ENCODE peak calls at places on chromosomes 13 and 19, in ten cellular contexts. G is GM23338, F is AG04450, L is DND-41, B is Peyer's patch, M is HCT116, W is ascending aorta, H is H9, X is spleen, U is tibial nerve. O is an unnamed sample. For H3K27me3, the result is how much of the 10 kb centered on the place peaks cover.

GRCh38 chr19:55519461-55520311 is 17.2 kb downstream of the SBK2 start:
- DNase-seq in L (no peak), F (peak), M (no peak), X (no peak), B (no peak), U (no peak), H (no peak), G (no peak), W (no peak), O (no peak)

GRCh38 chr13:79352107-79352506 is 53.9 kb downstream of the RBM26 start:
- DNase-seq in B (no peak), X (no peak), M (no peak), F (no peak), U (no peak), H (no peak), L (no peak), G (no peak), W (no peak), O (no peak)

GRCh38 chr13:97068964-97069815 is 74.9 kb upstream of the OXGR1 start:
- DNase-seq in L (no peak), G (no peak), U (no peak), F (no peak), X (no peak), H (no peak), B (no peak), M (no peak), W (no peak), O (no peak)

GRCh38 chr19:39588066-39588465 is 14.3 kb upstream of the LGALS13 start:
- DNase-seq in H (no peak), U (no peak), X (no peak), B (no peak), F (no peak), L (no peak), W (no peak), M (no peak), G (no peak), O (no peak)

GRCh38 chr19:16338470-16339360 is 14.1 kb downstream of the KLF2 start:
- DNase-seq in W (peak), F (peak), M (peak), U (no peak), L (peak), B (peak), H (no peak), X (peak), G (peak), O (peak)

GRCh38 chr19:15323496-15324235 is 8.7 kb downstream of the BRD4 start:
- DNase-seq in G (no peak), L (no peak), M (no peak), F (no peak), U (no peak), X (peak), H (no peak), W (no peak), B (no peak), O (no peak)

GRCh38 chr19:18306209-18306902 is 16.5 kb downstream of the LSM4 start:
- DNase-seq in G (no peak), B (no peak), U (no peak), W (no peak), M (no peak), L (no peak), F (no peak), H (no peak), X (no peak), O (no peak)

GRCh38 chr13:39684531-39685137 is 29.2 kb downstream of the COG6 start:
- DNase-seq in X (no peak), B (no peak), F (no peak), U (no peak), M (peak), W (no peak), H (no peak), G (peak), L (no peak), O (no peak)

GRCh38 chr13:44848956-44849748 is 140.1 kb downstream of the NUFIP1 start:
- DNase-seq in F (no peak), U (no peak), W (no peak), L (no peak), M (no peak), G (peak), H (no peak), X (no peak), B (no peak), O (no peak)

GRCh38 chr13:30477346-30478235 is 11.9 kb upstream of the HMGB1 start:
- DNase-seq in M (no peak), G (peak), L (no peak), X (no peak), U (no peak), B (no peak), W (no peak), H (peak), F (no peak), O (no peak)

GRCh38 chr19:37902668-37903067 is 3.7 kb downstream of the WDR87 start:
- DNase-seq in L (peak), G (peak), B (peak), W (no peak), X (peak), F (peak), H (peak), U (peak), M (peak), O (peak)

GRCh38 chr19:30896551-30896950 is 452.7 kb downstream of the TSHZ3 start:
- DNase-seq in X (no peak), B (no peak), M (no peak), U (no peak), G (peak), L (no peak), F (no peak), H (peak), W (no peak), O (no peak)

GRCh38 chr13:28037399-28037798 is 48.9 kb upstream of the URAD start:
- DNase-seq in M (peak), W (no peak), U (no peak), X (no peak), G (no peak), F (no peak), B (no peak), H (no peak), L (peak), O (no peak)

GRCh38 chr13:81773263-81773662 is 1432.3 kb upstream of the SPRY2 start:
- DNase-seq in F (no peak), W (no peak), L (no peak), U (no peak), M (no peak), G (no peak), H (no peak), X (no peak), B (no peak), O (no peak)

GRCh38 chr13:113350065-113350937 is 13.6 kb downstream of the GRTP1 start:
- DNase-seq in W (no peak), M (no peak), L (no peak), X (peak), B (no peak), U (no peak), G (no peak), F (no peak), H (peak), O (no peak)

GRCh38 chr19:54254195-54254906 is 2.7 kb downstream of the LILRB5 start:
- DNase-seq in W (no peak), B (peak), L (no peak), X (no peak), M (no peak), F (no peak), H (peak), G (peak), U (no peak), O (no peak)

GRCh38 chr13:41054212-41054877 is 7.0 kb upstream of the WBP4 start:
- DNase-seq in X (no peak), F (no peak), L (peak), U (no peak), W (no peak), B (peak), M (no peak), G (peak), H (no peak), O (no peak)

GRCh38 chr13:36084131-36084530 is 47.1 kb downstream of the DCLK1 start:
- DNase-seq in B (no peak), G (no peak), X (no peak), U (no peak), F (no peak), L (no peak), M (no peak), W (no peak), H (no peak), O (no peak)

GRCh38 chr13:30722361-30722760 is 13.0 kb upstream of the ALOX5AP start:
- DNase-seq in L (no peak), B (no peak), M (no peak), F (no peak), H (no peak), U (no peak), X (no peak), W (no peak), G (no peak), O (no peak)

GRCh38 chr19:12792853-12793289 is 1.6 kb downstream of the JUNB start:
- DNase-seq in H (no peak), G (no peak), U (no peak), X (no peak), W (no peak), F (no peak), L (no peak), M (no peak), B (no peak), O (no peak)

GRCh38 chr13:94205896-94206295 is 273.6 kb downstream of the DCT start:
- DNase-seq in W (no peak), G (no peak), F (no peak), L (no peak), H (no peak), B (no peak), M (no peak), X (no peak), U (no peak), O (no peak)

GRCh38 chr13:43357435-43358065 is 334.2 kb downstream of the DNAJC15 start:
- DNase-seq in W (no peak), H (no peak), F (no peak), L (no peak), U (no peak), B (no peak), M (no peak), X (peak), G (no peak), O (no peak)

GRCh38 chr13:113401452-113402415 is 37.8 kb upstream of the GRTP1 start:
- DNase-seq in H (peak), L (no peak), F (no peak), M (no peak), U (no peak), X (no peak), W (no peak), B (no peak), G (no peak), O (peak)

GRCh38 chr13:44768775-44769578 is 192.8 kb upstream of the TSC22D1 start:
- DNase-seq in M (no peak), H (no peak), G (no peak), U (no peak), L (no peak), B (peak), X (no peak), W (no peak), F (no peak), O (no peak)

GRCh38 chr13:102598061-102598460 is 1.3 kb downstream of the TPP2 start:
- DNase-seq in F (no peak), U (no peak), G (no peak), B (no peak), H (no peak), L (no peak), W (no peak), M (no peak), X (no peak), O (no peak)

GRCh38 chr13:66353664-66354063 is 876.5 kb downstream of the PCDH9 start:
- DNase-seq in U (no peak), M (no peak), F (no peak), G (no peak), H (no peak), L (no peak), W (no peak), X (no peak), B (no peak), O (no peak)

GRCh38 chr13:71758823-71759222 is 108.2 kb downstream of the DACH1 start:
- DNase-seq in L (no peak), U (no peak), X (no peak), H (no peak), F (no peak), M (no peak), B (no peak), W (no peak), G (peak), O (no peak)

GRCh38 chr13:60642552-60642951 is 245.5 kb downstream of the TDRD3 start:
- DNase-seq in F (no peak), U (no peak), G (peak), L (no peak), H (no peak), W (no peak), M (no peak), B (no peak), X (no peak), O (no peak)

GRCh38 chr19:48190288-48191284 is 20.1 kb downstream of the ZSWIM9 start:
- DNase-seq in H (peak), G (peak), M (peak), U (no peak), F (peak), L (no peak), W (no peak), X (no peak), B (peak), O (no peak)

GRCh38 chr13:81051873-81052272 is 710.9 kb upstream of the SPRY2 start:
- DNase-seq in L (no peak), M (no peak), F (no peak), H (no peak), X (no peak), G (peak), B (no peak), U (no peak), W (no peak), O (no peak)

GRCh38 chr13:26872444-26873173 is 112.0 kb upstream of the GPR12 start:
- DNase-seq in U (no peak), M (peak), F (no peak), B (peak), W (no peak), L (peak), H (peak), G (peak), X (peak), O (no peak)

GRCh38 chr13:34749046-34749445 is 193.0 kb upstream of the NBEA start:
- DNase-seq in G (no peak), W (no peak), F (no peak), M (no peak), B (no peak), H (no peak), U (no peak), L (no peak), X (no peak), O (no peak)

GRCh38 chr19:56827708-56828107 is 12.8 kb downstream of the PEG3 start:
- DNase-seq in F (no peak), M (no peak), H (no peak), G (no peak), B (no peak), L (no peak), W (no peak), X (no peak), U (no peak), O (no peak)

GRCh38 chr19:50204811-50205675 is 1.6 kb downstream of the MYH14 start:
- DNase-seq in X (no peak), G (peak), U (no peak), M (peak), W (no peak), H (peak), B (peak), L (no peak), F (no peak), O (peak)

GRCh38 chr13:100130092-100130491 is 41.2 kb downstream of the PCCA start:
- DNase-seq in F (no peak), U (no peak), X (no peak), L (no peak), B (no peak), M (no peak), H (no peak), W (no peak), G (peak), O (no peak)

GRCh38 chr19:44512326-44513298 is 12.3 kb upstream of the ZNF180 start:
- DNase-seq in W (no peak), X (no peak), H (peak), F (peak), B (peak), U (no peak), G (peak), L (peak), M (peak), O (no peak)

GRCh38 chr19:19276386-19276785 is 3.3 kb upstream of the TM6SF2 start:
- DNase-seq in L (no peak), G (no peak), F (peak), X (no peak), B (no peak), H (no peak), W (no peak), M (no peak), U (no peak), O (no peak)

GRCh38 chr19:40510526-40511115 is 43.8 kb downstream of the SPTBN4 start:
- DNase-seq in M (no peak), U (no peak), F (no peak), B (no peak), W (no peak), X (no peak), L (no peak), H (no peak), G (no peak), O (no peak)

GRCh38 chr19:11418518-11419506 is at the start of gene RGL3:
- DNase-seq in H (peak), W (no peak), F (no peak), B (peak), X (peak), U (no peak), M (no peak), G (peak), L (no peak), O (peak)
- H3K27me3 ChIP-seq in H (under half), W (under half), F (half or more), B (under half), X (under half), U (half or more), M (under half), G (under half), L (under half), O (under half)

DNA sequence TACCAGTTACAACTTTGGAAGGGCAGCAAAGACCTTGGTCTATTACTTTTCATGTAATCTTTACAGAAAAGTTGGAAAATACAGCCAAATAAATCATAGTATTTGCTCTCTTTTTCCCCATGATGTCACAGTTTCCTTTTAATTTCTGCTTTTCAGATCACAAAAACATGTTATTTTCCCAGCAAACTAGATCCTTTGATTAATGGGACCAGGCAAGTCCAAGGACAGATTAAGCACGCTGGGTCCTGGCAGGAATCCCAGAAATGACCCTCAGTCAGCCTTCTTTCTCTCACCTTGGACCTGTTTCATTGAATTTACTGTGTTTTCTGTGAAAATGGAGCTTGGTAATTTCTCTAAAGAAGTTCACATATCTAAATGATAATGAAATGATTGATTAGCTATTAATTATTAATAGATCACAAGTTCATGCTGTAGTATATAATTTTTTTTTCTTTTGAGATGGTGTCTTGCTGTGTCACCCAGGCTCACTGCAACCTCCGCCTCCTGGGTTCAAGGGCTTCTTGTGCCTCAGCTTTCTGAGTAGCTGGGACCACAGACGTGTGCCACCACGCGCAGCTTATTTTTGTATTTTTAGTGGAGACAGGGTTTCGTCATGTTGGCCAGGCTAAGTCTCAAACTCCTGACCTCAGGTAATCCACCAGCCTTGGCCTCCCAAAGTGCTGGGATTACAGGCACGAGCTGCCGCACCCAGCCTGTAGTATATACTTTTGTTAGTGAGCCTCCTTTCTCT is 16.0 kb downstream of the SPATA13 start:
- DNase-seq in M (no peak), U (no peak), B (no peak), G (no peak), X (no peak), W (no peak), F (no peak), H (no peak), L (no peak), O (no peak)
- TF ChIP-seq CTCF in M (no peak), U (no peak), B (no peak), G (no peak), X (no peak), W (no peak), F (no peak), H (no peak), L (no peak), O (no peak)

GRCh38 chr19:3573858-3574637 is 1.3 kb downstream of the HMG20B start:
- DNase-seq in W (peak), F (peak), B (peak), U (peak), L (peak), M (peak), H (peak), X (peak), G (peak), O (peak)

GRCh38 chr19:3572855-3573161 is at the start of gene HMG20B:
- DNase-seq in U (no peak), W (no peak), H (no peak), F (no peak), B (no peak), G (no peak), M (no peak), L (no peak), X (no peak), O (no peak)

GRCh38 chr19:3575260-3575741 is 2.6 kb downstream of the HMG20B start:
- DNase-seq in W (no peak), M (no peak), X (no peak), G (peak), B (no peak), U (no peak), L (no peak), F (no peak), H (peak), O (no peak)

GRCh38 chr19:3572132-3572854 is 451 bp upstream of the HMG20B start:
- DNase-seq in G (peak), F (peak), H (peak), B (peak), W (peak), X (peak), M (peak), U (peak), L (peak), O (peak)

DNA sequence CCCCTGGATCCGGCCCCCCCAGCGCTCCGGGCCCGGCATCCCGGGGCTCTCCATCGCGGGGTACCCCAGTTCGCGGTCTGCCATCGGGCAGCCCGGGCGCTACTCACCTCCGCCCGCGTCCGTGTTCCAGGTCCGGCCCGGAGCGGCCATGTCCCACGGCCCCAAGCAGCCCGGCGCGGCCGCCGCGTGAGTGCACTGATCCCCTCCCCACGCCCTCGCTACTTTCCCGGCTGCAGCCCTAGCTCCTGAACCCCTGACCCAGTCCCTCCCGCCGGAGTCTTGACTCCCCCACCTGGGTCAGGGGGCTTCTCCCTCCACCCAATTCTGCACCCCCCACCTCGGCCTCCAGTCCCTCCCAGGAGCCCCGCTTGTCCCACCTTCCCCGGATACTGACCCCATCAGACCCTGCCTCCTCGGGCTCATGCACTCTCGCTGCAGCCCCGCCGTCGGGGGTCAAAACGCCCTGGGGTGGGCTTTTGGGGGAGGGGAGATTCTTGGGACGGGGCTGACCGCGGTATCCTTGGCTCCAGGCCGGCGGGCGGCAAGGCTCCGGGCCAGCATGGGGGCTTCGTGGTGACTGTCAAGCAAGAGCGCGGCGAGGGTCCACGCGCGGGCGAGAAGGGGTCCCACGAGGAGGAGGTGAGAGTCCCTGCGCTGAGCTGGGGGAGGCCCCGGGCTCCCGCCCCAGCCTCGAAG is 566 bp downstream of the HMG20B start:
- DNase-seq in G (peak), B (no peak), X (peak), H (no peak), L (no peak), F (no peak), W (no peak), U (no peak), M (no peak), O (peak)
- H3K27ac ChIP-seq in G (no peak), B (peak), X (peak), H (no peak), L (peak), F (peak), W (peak), U (peak), M (peak), O (peak)

DNA sequence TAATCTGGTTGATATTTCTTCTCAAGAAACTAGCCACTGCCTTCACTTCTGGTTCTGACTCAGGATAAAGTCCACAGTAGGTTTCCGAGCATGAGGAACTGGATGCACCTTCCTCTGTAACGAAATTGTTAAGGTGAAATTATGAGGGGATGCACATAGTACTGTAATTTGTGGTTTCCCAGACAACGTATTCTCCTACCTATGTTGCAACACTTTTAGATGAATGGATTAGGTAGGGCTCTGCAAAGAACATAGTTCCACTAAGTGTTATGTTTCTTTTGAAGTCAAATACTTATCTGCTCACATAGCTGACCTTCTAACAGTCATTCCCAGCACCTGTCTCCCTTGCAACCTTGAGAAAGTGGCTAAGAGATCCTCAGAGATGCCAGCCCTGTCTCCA is 5.7 kb upstream of the ZC3H13 start:
- DNase-seq in F (no peak), X (no peak), W (no peak), L (no peak), H (no peak), G (no peak), U (no peak), M (no peak), B (no peak), O (no peak)
- H3K27me3 ChIP-seq in F (under half), X (under half), W (under half), L (under half), H (under half), G (under half), U (under half), M (under half), B (under half), O (under half)